ENCODE peak calls at places on chromosomes 3 and 15, in five cellular contexts. L is HTR-8/SVneo; G is neural crest cell; T is activated T-cell treated with anti-CD3 and anti-CD28 coated beads, Interleukin-2, amount 50 U/mL, for 4 hours; U is D341Med. D is an unnamed sample.

GRCh38 chr3:152301745-152302181 is 33.0 kb downstream of the MBNL1 start:
- DNase-seq in L (no peak), G (no peak), T (no peak), U (no peak), D (no peak)

GRCh38 chr3:61947456-61947855 is 386.1 kb downstream of the PTPRG start:
- DNase-seq in L (no peak), G (no peak), T (no peak), U (no peak), D (no peak)

GRCh38 chr15:86139828-86140227 is 60.2 kb downstream of the AGBL1 start:
- DNase-seq in L (no peak), G (peak), T (no peak), U (peak), D (no peak)

GRCh38 chr15:70323111-70323851 is 225.6 kb upstream of the TLE3 start:
- DNase-seq in L (no peak), G (no peak), T (no peak), U (peak), D (no peak)

GRCh38 chr3:123373535-123373987 is 75.3 kb downstream of the ADCY5 start:
- DNase-seq in L (no peak), G (no peak), T (no peak), U (no peak), D (no peak)

GRCh38 chr3:17820275-17820674 is 77.8 kb upstream of the TBC1D5 start:
- DNase-seq in L (no peak), G (no peak), T (no peak), U (no peak), D (no peak)

GRCh38 chr3:65996605-65997004 is 42.1 kb downstream of the MAGI1 start:
- DNase-seq in L (no peak), G (no peak), T (no peak), U (no peak), D (no peak)

GRCh38 chr3:160106905-160107861 is 118.0 kb upstream of the C3orf80 start:
- DNase-seq in L (no peak), G (no peak), T (no peak), U (no peak), D (no peak)

GRCh38 chr3:117622130-117622841 is 912.7 kb downstream of the TUSC7 start:
- DNase-seq in L (no peak), G (no peak), T (no peak), U (no peak), D (no peak)

GRCh38 chr3:21237638-21238037 is 513.4 kb downstream of the ZNF385D start:
- DNase-seq in L (no peak), G (no peak), T (no peak), U (no peak), D (no peak)

GRCh38 chr3:140629351-140630137 is 48.3 kb upstream of the TRIM42 start:
- DNase-seq in L (peak), G (no peak), T (no peak), U (no peak), D (no peak)

GRCh38 chr3:186938716-186939115 is 8.4 kb downstream of the ST6GAL1 start:
- DNase-seq in L (no peak), G (no peak), T (no peak), U (no peak), D (no peak)

GRCh38 chr15:70741107-70741511 is 22.2 kb downstream of the UACA start:
- DNase-seq in L (peak), G (no peak), T (no peak), U (no peak), D (no peak)

GRCh38 chr3:168095611-168096209 is at the start of gene GOLIM4:
- DNase-seq in L (peak), G (peak), T (peak), U (peak), D (peak)

D was measured in stimulated activated naive CD4-positive, alpha-beta T cell treated with Interleukin-2 at 50 U/mL for 16 hours.